ENCODE peak calls at places on chromosomes 7 and 10, in five cellular contexts. W is IMR-90, H is prostate gland, A is upper lobe of left lung, J is transverse colon. K is an unnamed sample.

GRCh38 chr10:6593140-6593740 is 13.2 kb upstream of the PRKCQ start:
- DNase-seq in W (no peak), H (no peak), A (no peak), J (no peak), K (no peak)

GRCh38 chr7:97422046-97422445 is 304.5 kb downstream of the SDHAF3 start:
- DNase-seq in W (no peak), H (no peak), A (no peak), J (no peak), K (no peak)

GRCh38 chr7:27095897-27096755 is at the start of gene HOXA1:
- DNase-seq in W (peak), H (peak), A (peak), J (peak), K (peak)

GRCh38 chr7:133563196-133563707 is 310.4 kb downstream of the EXOC4 start:
- DNase-seq in W (no peak), H (no peak), A (no peak), J (no peak), K (no peak)

GRCh38 chr7:18313970-18314369 is 181.6 kb upstream of the HDAC9 start:
- DNase-seq in W (no peak), H (no peak), A (no peak), J (no peak), K (no peak)

GRCh38 chr10:129440722-129441316 is 26.2 kb upstream of the MGMT start:
- DNase-seq in W (no peak), H (no peak), A (no peak), J (no peak), K (no peak)

GRCh38 chr7:41987-42386 is 150.4 kb upstream of the FAM20C start:
- DNase-seq in W (no peak), H (peak), A (peak), J (no peak), K (no peak)

GRCh38 chr7:77626515-77627306 is 69.5 kb upstream of the RSBN1L start:
- DNase-seq in W (no peak), H (no peak), A (no peak), J (no peak), K (no peak)

GRCh38 chr7:2044311-2044882 is 188.3 kb downstream of the MAD1L1 start:
- DNase-seq in W (no peak), H (no peak), A (no peak), J (no peak), K (no peak)

GRCh38 chr10:29648983-29649268 is 14.2 kb upstream of the SVIL start:
- DNase-seq in W (peak), H (no peak), A (no peak), J (peak), K (no peak)

GRCh38 chr7:148277042-148277660 is 313.4 kb upstream of the C7orf33 start:
- DNase-seq in W (no peak), H (no peak), A (no peak), J (no peak), K (no peak)

GRCh38 chr7:104584620-104585019 is 256.2 kb downstream of the LHFPL3 start:
- DNase-seq in W (no peak), H (no peak), A (no peak), J (no peak), K (no peak)

GRCh38 chr7:150904342-150904909 is 52.1 kb downstream of the AOC1 start:
- DNase-seq in W (no peak), H (no peak), A (no peak), J (no peak), K (no peak)

GRCh38 chr10:33087142-33087541 is 129.1 kb upstream of the ITGB1 start:
- DNase-seq in W (no peak), H (no peak), A (no peak), J (no peak), K (no peak)

GRCh38 chr7:99677013-99677412 is 2.8 kb downstream of the CYP3A5 start:
- DNase-seq in W (no peak), H (no peak), A (no peak), J (no peak), K (no peak)

GRCh38 chr7:5755704-5756131 is 25.7 kb downstream of the RNF216 start:
- DNase-seq in W (peak), H (no peak), A (no peak), J (no peak), K (no peak)

GRCh38 chr10:69382382-69383117 is 34.2 kb downstream of the TACR2 start:
- DNase-seq in W (peak), H (no peak), A (no peak), J (no peak), K (peak)

GRCh38 chr10:121157998-121158397 is 306.8 kb downstream of the WDR11 start:
- DNase-seq in W (no peak), H (no peak), A (peak), J (peak), K (no peak)

GRCh38 chr10:105681051-105681450 is 1040.0 kb downstream of the SORCS3 start:
- DNase-seq in W (no peak), H (no peak), A (peak), J (peak), K (no peak)

GRCh38 chr10:6957851-6958250 is 377.8 kb upstream of the PRKCQ start:
- DNase-seq in W (no peak), H (no peak), A (no peak), J (no peak), K (no peak)

GRCh38 chr7:16833373-16833772 is 28.6 kb upstream of the AGR2 start:
- DNase-seq in W (no peak), H (peak), A (no peak), J (no peak), K (no peak)

GRCh38 chr7:149862156-149862555 is 11.6 kb upstream of the ATP6V0E2 start:
- DNase-seq in W (no peak), H (no peak), A (no peak), J (no peak), K (no peak)

GRCh38 chr10:121935702-121936101 is 7.9 kb upstream of the ATE1 start:
- DNase-seq in W (no peak), H (no peak), A (no peak), J (peak), K (no peak)

GRCh38 chr10:132702601-132703304 is 83.2 kb downstream of the NKX6-2 start:
- DNase-seq in W (no peak), H (no peak), A (no peak), J (no peak), K (no peak)

GRCh38 chr10:76195990-76196389 is 764.6 kb downstream of the LRMDA start:
- DNase-seq in W (peak), H (peak), A (no peak), J (no peak), K (no peak)

GRCh38 chr7:84264341-84264740 is 69.8 kb upstream of the SEMA3A start:
- DNase-seq in W (no peak), H (no peak), A (no peak), J (no peak), K (no peak)

GRCh38 chr10:96377816-96378294 is 19.1 kb upstream of the OPALIN start:
- DNase-seq in W (no peak), H (no peak), A (no peak), J (peak), K (peak)

GRCh38 chr7:152617056-152617455 is 58.9 kb downstream of the XRCC2 start:
- DNase-seq in W (no peak), H (no peak), A (no peak), J (no peak), K (no peak)

GRCh38 chr10:260819-261429 is 125.7 kb downstream of the ZMYND11 start:
- DNase-seq in W (no peak), H (no peak), A (no peak), J (no peak), K (no peak)

GRCh38 chr7:140423501-140423900 is 19.6 kb downstream of the RAB19 start:
- DNase-seq in W (no peak), H (no peak), A (no peak), J (no peak), K (no peak)

GRCh38 chr10:78963074-78964034 is 105.4 kb upstream of the ZMIZ1 start:
- DNase-seq in W (no peak), H (no peak), A (no peak), J (no peak), K (no peak)

GRCh38 chr10:14659626-14660196 is 115.0 kb downstream of the FAM107B start:
- DNase-seq in W (no peak), H (no peak), A (peak), J (peak), K (no peak)

GRCh38 chr7:114502454-114503254 is 88.0 kb downstream of the FOXP2 start:
- DNase-seq in W (peak), H (no peak), A (no peak), J (no peak), K (no peak)

GRCh38 chr10:73366381-73367298 is 8.0 kb upstream of the CFAP70 start:
- DNase-seq in W (no peak), H (no peak), A (no peak), J (no peak), K (no peak)
- TF ChIP-seq POLR2A in W (no peak), H (no peak), A (no peak), J (no peak), K (no peak)

DNA sequence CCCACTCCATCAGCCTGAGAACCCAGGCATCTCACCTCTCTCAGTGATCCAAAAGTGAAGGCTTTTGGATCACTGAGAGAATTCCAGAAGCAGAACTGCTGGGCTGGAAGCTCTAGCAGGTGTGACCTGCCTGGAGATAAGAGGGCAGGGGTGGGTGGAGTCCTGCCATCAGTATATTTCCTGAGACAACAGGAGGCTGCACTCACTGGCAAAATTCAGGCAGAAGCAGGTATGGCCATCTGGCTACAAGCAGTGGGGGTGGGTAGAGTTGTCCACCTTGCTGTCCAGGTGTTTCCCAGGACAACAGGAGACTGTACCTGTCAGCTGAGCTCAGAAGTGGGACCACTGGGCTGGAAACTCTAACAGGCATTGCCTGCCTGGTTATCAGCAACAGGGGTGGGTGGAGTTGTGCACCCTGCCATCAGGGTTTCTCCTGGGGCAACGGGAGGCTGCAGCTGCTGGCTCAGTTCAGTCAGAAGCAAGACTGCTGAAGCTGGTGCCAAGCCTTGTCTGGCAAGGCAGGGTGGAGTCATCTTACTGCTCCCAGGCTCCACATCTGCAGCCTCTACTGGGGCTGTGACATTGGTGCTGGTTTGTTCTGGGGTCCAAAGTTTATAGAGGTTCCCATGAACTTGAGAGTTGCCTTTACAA is 47.2 kb upstream of the SFTPD start:
- DNase-seq in W (no peak), H (no peak), A (no peak), J (no peak), K (no peak)
- TF ChIP-seq POLR2A in W (no peak), H (no peak), A (no peak), J (no peak), K (no peak)

DNA sequence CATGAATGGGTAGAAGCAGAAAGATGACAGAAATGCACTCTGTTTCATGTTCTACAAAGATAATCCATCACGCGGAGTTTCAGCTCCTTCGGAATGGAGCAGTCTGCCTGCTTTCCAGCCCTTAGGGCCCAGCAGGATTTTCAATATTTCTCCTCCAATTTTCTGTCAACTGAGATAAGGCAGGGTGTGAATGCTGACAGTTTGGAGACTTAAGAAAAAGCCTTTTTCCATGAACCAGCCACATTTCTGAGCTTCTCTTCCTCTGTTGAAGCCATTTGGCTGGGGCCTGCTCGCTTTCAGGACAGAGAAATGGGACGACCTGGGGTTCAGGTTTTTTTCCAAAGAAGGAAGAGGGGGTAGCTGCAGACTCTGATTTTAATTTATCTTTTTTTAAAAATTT is 210.9 kb downstream of the NEBL start:
- DNase-seq in W (no peak), H (no peak), A (no peak), J (no peak), K (no peak)
- TF ChIP-seq POLR2A in W (no peak), H (no peak), A (no peak), J (no peak), K (no peak)

DNA sequence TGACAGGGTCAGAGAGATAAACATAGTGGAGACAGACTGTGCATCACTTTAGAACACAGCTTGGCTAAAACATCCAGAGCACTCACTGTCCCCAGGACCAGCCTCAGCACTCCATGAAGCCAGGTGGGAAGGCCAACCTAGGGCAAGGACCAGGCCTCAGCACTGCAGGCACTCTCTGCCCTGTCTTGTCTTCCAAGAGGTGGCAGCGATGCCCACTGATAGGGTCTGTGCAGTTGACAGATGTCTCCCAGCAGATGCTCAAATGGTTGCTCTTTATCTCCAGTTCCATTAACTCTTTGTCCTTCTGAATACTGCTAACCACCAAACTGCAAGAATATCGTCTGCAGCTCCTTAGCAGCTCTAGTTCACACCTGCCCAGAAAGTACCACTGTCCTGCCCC is 9.1 kb downstream of the DDX56 start:
- DNase-seq in W (no peak), H (no peak), A (no peak), J (no peak), K (no peak)
- TF ChIP-seq POLR2A in W (no peak), H (no peak), A (no peak), J (no peak), K (no peak)

DNA sequence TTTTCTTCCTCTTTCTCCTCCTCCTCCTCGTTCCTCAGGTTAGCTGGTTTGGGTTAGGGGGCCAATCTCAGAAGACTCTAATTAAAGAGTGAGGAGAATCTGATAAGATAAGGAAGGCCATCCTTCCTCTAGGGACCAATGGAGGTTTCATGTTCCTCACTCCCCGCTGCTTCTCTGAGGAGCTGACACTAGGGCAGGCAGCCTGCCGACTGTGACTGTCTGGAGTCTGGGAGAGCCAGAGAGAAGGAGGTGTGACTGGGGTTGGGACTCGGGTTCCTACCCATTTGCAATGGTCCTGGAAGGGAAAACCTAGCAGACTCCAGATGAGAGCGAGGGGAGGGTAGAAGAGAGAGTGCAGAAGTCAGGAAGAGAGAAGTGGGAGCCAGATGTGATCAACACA is 15.3 kb downstream of the PAX2 start:
- DNase-seq in W (no peak), H (no peak), A (no peak), J (no peak), K (no peak)
- TF ChIP-seq POLR2A in W (no peak), H (no peak), A (no peak), J (no peak), K (no peak)

GRCh38 chr10:112838784-112839481 is 111.1 kb upstream of the TCF7L2 start:
- DNase-seq in W (no peak), H (no peak), A (no peak), J (no peak), K (no peak)

GRCh38 chr10:112835933-112836564 is 114.0 kb upstream of the TCF7L2 start:
- DNase-seq in W (no peak), H (no peak), A (no peak), J (peak), K (no peak)

GRCh38 chr10:112843623-112844022 is 106.4 kb upstream of the TCF7L2 start:
- DNase-seq in W (no peak), H (no peak), A (no peak), J (no peak), K (no peak)

GRCh38 chr10:112842832-112843360 is 107.2 kb upstream of the TCF7L2 start:
- DNase-seq in W (peak), H (no peak), A (no peak), J (no peak), K (no peak)

DNA sequence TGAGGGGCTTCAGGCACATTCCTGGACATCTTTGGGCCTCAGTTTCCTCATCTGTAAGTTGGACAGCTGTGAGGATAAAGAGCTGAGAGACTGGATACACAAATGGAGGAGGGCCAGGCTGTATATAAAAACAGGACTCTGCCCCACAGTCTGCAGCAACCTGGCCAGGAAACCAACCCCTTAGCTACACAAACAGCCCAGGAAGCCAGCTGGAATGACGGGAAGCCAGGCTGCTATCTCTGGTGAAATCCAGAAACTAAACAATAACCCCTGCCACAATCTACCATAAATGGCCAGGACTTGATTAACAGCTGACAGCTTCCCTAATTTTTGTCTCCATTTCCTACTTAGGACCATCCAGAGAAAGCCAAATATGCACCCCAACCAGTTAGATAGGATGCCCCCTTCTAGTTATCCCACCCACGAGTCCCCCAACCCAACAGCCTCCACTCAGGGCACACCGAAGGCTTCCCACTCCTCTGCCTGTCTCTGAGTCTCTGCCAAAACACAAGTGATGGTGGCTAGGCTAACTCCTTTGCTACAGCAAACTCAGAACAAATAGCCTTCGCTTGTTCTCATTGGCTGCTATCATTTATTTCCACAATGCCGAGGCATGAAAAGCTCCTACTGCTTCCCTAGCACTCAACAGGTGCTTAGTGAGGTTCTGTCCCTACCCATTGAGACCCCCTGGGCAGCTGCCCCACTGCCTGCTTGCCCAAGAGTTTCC is 110.0 kb upstream of the TCF7L2 start:
- DNase-seq in W (no peak), H (no peak), A (no peak), J (no peak), K (no peak)
- TF ChIP-seq POLR2A in W (no peak), H (no peak), A (no peak), J (no peak), K (no peak)

GRCh38 chr10:72693599-72693915 is 1.6 kb downstream of the MCU start:
- DNase-seq in W (no peak), H (no peak), A (no peak), J (no peak), K (no peak)

GRCh38 chr10:72692897-72693598 is 1.1 kb downstream of the MCU start:
- DNase-seq in W (peak), H (no peak), A (no peak), J (peak), K (no peak)

GRCh38 chr10:72691470-72692056 is 380 bp upstream of the MCU start:
- DNase-seq in W (peak), H (no peak), A (no peak), J (no peak), K (peak)

GRCh38 chr10:72690071-72690755 is 1.7 kb upstream of the MCU start:
- DNase-seq in W (no peak), H (no peak), A (no peak), J (no peak), K (no peak)

DNA sequence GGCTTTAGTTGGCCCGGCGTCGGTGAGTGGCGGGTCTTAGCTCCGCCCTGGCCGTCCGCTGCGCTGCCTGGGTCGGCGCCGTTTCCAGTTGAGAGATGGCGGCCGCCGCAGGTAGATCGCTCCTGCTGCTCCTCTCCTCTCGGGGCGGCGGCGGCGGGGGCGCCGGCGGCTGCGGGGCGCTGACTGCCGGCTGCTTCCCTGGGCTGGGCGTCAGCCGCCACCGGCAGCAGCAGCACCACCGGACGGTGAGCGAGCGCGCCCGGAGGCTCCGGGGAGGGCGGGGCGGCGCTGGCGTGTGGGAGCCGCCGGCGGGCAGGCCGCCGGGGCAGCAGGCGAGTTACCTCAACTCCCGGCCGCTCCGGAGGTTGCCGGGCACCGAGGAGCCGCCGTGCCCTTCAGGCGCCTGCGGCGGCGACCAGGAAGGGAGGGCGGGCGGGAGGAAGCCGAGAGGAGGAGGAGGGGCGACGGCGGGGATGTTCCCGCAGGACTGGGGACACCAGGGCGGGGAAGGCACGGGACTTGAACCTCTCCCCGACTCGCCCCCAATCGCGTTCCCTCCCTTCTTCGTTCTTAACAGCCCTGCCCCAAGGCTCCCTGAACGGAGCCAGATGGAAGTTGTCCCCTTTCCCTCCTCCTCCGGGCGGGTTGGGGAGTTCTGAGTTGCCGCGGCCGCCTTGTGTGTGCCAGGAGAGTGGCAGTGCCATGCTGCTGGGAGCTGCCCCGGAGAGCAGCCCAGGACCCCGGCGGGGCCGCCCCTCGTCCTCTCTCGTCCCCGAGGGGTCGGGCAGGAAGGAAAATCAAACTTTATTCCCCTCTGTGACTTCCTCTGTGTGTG is at the start of gene MCU:
- DNase-seq in W (peak), H (peak), A (peak), J (peak), K (peak)
- TF ChIP-seq POLR2A in W (peak), H (peak), A (peak), J (peak), K (peak)

K was measured in H54.